ENCODE peak calls at places on chromosome 4, in five cellular contexts. L, U, J, D and Y are unnamed samples.
A peak's percentile ranks its signal among the peaks of the same experiment; 100 is the strongest.

GRCh38 chr4:56149601-56150000 is 200.9 kb downstream of the CEP135 start:
- DNase-seq in L (no peak), U (no peak), J (peak; percentile 77), D (no peak), Y (no peak)

GRCh38 chr4:6024450-6024960 is 6.3 kb upstream of the C4orf50 start:
- DNase-seq in L (no peak), U (no peak), J (no peak), D (no peak), Y (no peak)

GRCh38 chr4:187499961-187500360 is 495.6 kb upstream of the ZFP42 start:
- DNase-seq in L (no peak), U (no peak), J (no peak), D (no peak), Y (no peak)

GRCh38 chr4:185399466-185399865 is 2.8 kb downstream of the ANKRD37 start:
- DNase-seq in L (no peak), U (no peak), J (no peak), D (no peak), Y (no peak)

GRCh38 chr4:159159611-159160010 is 56.7 kb downstream of the RAPGEF2 start:
- DNase-seq in L (no peak), U (no peak), J (no peak), D (no peak), Y (no peak)

GRCh38 chr4:19286924-19287323 is 964.8 kb upstream of the SLIT2 start:
- DNase-seq in L (no peak), U (no peak), J (no peak), D (no peak), Y (no peak)

GRCh38 chr4:74230902-74231499 is 73.1 kb downstream of the MTHFD2L start:
- DNase-seq in L (peak; percentile 77), U (peak; percentile 65), J (peak; percentile 84), D (no peak), Y (no peak)

GRCh38 chr4:6771229-6771671 is 11.3 kb upstream of the KIAA0232 start:
- DNase-seq in L (peak; percentile 56), U (no peak), J (peak; percentile 42), D (peak; percentile 29), Y (peak; percentile 86)

GRCh38 chr4:176191974-176192373 is 3.4 kb downstream of the SPATA4 start:
- DNase-seq in L (no peak), U (no peak), J (no peak), D (no peak), Y (no peak)

GRCh38 chr4:150582101-150582565 is at the start of gene MAB21L2:
- DNase-seq in L (no peak), U (no peak), J (no peak), D (no peak), Y (no peak)
- H3K4me3 ChIP-seq in L (no peak within 1 kb of the TSS), U (peak within 1 kb of the TSS; percentile 8), J (peak within 1 kb of the TSS; percentile 5), D (no peak within 1 kb of the TSS), Y (peak within 1 kb of the TSS; percentile 63)

GRCh38 chr4:153293675-153294057 is 50.8 kb upstream of the MND1 start:
- DNase-seq in L (no peak), U (no peak), J (no peak), D (no peak), Y (no peak)

GRCh38 chr4:153294631-153295030 is 49.9 kb upstream of the MND1 start:
- DNase-seq in L (peak; percentile 84), U (no peak), J (no peak), D (no peak), Y (no peak)

GRCh38 chr4:153295131-153295755 is 49.2 kb upstream of the MND1 start:
- DNase-seq in L (peak; percentile 58), U (no peak), J (no peak), D (no peak), Y (no peak)

GRCh38 chr4:153296424-153296823 is 48.1 kb upstream of the MND1 start:
- DNase-seq in L (peak; percentile 39), U (no peak), J (peak; percentile 35), D (no peak), Y (no peak)

DNA sequence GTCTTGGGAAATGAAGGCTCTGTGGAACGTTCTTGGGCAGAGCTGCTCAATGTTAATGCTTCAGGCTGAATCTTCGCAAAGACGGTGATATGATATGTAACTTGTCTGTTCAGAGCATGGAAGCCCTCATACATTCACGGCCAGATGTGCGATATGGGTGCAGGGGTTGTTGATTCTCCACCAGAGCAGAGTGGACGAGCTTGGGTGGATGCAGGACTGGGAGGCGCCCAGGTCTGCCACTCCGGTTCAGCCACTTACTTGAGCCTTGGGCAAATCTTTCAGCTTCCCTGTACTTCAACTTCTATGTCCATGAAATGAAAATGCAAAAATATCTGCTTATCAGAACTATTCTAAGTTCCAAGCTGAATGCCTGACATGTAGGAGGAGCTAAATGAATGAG is 47.4 kb upstream of the MND1 start:
- DNase-seq in L (no peak), U (no peak), J (no peak), D (no peak), Y (no peak)
- H3K9me3 ChIP-seq in L (no peaks in the 10 kb centered on the region), U (no peaks in the 10 kb centered on the region), J (no peaks in the 10 kb centered on the region), D (no peaks in the 10 kb centered on the region), Y (peaks cover 3% of the 10 kb centered on the region)

DNA sequence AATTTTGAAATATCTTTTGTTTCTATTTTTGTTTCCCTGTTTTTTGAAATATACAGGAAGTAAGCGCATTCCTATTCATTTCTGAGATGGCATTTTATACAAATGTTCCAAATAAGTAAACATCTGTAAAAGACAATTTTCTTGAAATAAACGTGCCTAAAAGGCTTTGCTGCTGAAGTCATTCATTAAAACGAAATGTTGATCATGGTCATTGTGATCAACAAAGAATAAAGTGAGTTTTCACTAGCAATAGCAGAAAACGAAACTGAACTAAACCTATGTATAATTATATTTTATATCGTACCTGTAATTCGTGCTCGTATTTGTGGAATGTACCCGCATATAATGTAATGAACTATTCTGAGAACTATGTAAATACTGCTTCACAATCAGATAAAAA is 221.2 kb downstream of the MGST2 start:
- DNase-seq in L (no peak), U (no peak), J (no peak), D (no peak), Y (no peak)
- H3K27ac ChIP-seq in L (peak overlapping the region; percentile 83), U (no peak overlapping the region), J (peak overlapping the region; percentile 20), D (no peak overlapping the region), Y (no peak overlapping the region)

DNA sequence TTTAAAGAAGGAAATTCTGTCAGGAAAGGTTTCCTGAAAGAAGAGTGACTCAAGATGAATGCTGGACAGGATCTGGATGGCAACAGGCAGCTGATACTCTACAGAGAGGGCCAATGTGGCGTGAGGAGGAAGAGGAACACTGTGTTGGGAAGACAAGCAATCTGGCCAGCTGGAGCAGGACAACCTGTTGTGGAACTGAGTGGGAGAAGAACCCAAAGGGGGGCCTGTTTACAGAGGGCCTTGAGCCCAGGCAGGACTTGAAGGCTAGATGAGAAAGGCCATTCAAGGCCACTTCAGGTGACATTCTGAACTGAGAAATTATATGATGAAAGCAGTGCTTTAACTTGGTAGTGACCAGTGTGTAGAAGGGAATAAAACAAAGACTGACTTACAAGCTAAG is 8.5 kb downstream of the OTUD4 start:
- DNase-seq in L (no peak), U (no peak), J (no peak), D (peak; percentile 45), Y (no peak)
- H3K4me3 ChIP-seq in L (no peak overlapping the region), U (no peak overlapping the region), J (no peak overlapping the region), D (no peak overlapping the region), Y (no peak overlapping the region)

DNA sequence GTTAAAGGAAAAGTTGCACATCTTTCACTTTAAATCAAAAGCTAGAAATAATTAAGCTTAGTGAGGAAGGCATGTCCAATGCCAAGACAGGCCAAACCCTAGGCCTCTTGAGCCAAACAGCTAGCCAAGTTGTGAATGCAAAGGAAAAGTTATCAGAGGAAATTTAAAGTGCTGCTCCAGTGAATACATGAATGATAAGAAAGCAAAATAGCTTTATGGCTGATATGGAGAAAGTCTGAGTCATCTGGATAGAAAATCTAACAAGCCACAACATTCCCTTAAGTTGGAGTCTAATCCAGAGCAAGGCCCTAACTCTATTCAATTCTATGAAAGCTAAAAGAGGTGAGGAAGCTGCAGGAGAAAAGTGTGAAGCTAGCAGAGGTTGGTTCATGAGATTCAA is 23.8 kb downstream of the NPFFR2 start:
- DNase-seq in L (no peak), U (no peak), J (no peak), D (no peak), Y (no peak)
- H3K9me3 ChIP-seq in L (no peaks in the 10 kb centered on the region), U (no peaks in the 10 kb centered on the region), J (no peaks in the 10 kb centered on the region), D (no peaks in the 10 kb centered on the region), Y (no peaks in the 10 kb centered on the region)

DNA sequence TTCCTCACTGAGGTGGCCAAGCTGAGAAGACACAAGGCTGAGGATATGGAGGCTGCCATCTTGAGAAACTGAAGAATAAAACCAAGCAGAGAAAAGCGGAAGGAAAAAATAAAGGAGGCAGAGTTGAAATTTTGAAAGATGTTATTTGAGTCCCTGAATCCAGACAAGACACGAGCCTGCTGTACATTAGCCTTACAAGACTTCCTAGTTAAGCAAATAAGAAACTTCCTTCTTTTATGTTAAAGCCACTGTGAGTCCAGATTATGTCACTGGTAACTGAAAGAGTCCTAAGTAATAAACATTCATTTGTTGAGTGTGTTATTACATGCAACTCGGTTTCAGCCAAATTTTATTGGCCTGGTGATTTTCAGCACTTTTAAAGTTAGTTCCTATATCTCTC is 30.4 kb downstream of the DRD5 start:
- DNase-seq in L (no peak), U (no peak), J (no peak), D (no peak), Y (no peak)
- H3K27ac ChIP-seq in L (no peak overlapping the region), U (no peak overlapping the region), J (no peak overlapping the region), D (no peak overlapping the region), Y (no peak overlapping the region)

GRCh38 chr4:163164110-163164509 is 2.6 kb downstream of the NAF1 start:
- DNase-seq in L (no peak), U (no peak), J (no peak), D (no peak), Y (no peak)
- H3K4me3 ChIP-seq in L (no peak overlapping the region), U (no peak overlapping the region), J (peak overlapping the region; percentile 85), D (no peak overlapping the region), Y (no peak overlapping the region)

GRCh38 chr4:82380831-82381230 is 7.0 kb upstream of the HNRNPD start:
- DNase-seq in L (no peak), U (no peak), J (no peak), D (no peak), Y (no peak)
- H3K9me3 ChIP-seq in L (peaks cover 13% of the 10 kb centered on the region), U (no peaks in the 10 kb centered on the region), J (no peaks in the 10 kb centered on the region), D (no peaks in the 10 kb centered on the region), Y (no peaks in the 10 kb centered on the region)